ENCODE peak calls at places on chromosomes 4 and X, in four cellular contexts. Y is A549, O is GM13976, S is ascending aorta. M is an unnamed sample.

GRCh38 chr4:15688056-15688455 is 6.4 kb downstream of the FAM200B start:
- DNase-seq in Y (no peak), O (no peak), S (no peak), M (no peak)

GRCh38 chrX:107894038-107894437 is 68.4 kb downstream of the MID2 start:
- DNase-seq in S (no peak), O (peak; percentile 43), Y (peak; percentile 35), M (peak; percentile 13)

GRCh38 chr4:1593458-1593857 is 90.7 kb downstream of the FAM53A start:
- DNase-seq in O (no peak), Y (no peak), S (no peak), M (no peak)

GRCh38 chr4:113052379-113052951 is 3.0 kb downstream of the ANK2 start:
- DNase-seq in S (no peak), O (peak; percentile 33), Y (no peak), M (peak; percentile 3)

GRCh38 chr4:188374870-188375269 is 235.6 kb downstream of the TRIML1 start:
- DNase-seq in O (no peak), Y (no peak), S (no peak), M (no peak)

GRCh38 chr4:144562019-144562740 is 83.8 kb upstream of the HHIP start:
- DNase-seq in S (no peak), O (no peak), Y (no peak), M (no peak)

GRCh38 chr4:122514671-122515070 is 58.1 kb upstream of the IL2 start:
- DNase-seq in Y (no peak), O (no peak), S (no peak), M (no peak)

GRCh38 chrX:68822641-68823410 is 6.0 kb upstream of the EFNB1 start:
- DNase-seq in O (peak; percentile 44), S (no peak), Y (peak; percentile 36), M (peak; percentile 39)

GRCh38 chr4:152917533-152918395 is 18.4 kb upstream of the FHDC1 start:
- DNase-seq in S (no peak), O (no peak), Y (no peak), M (no peak)

GRCh38 chrX:10833299-10834169 is 213.1 kb upstream of the MID1 start:
- DNase-seq in O (no peak), S (no peak), Y (no peak), M (no peak)

GRCh38 chrX:22699591-22700091 is 300.1 kb upstream of the DDX53 start:
- DNase-seq in O (no peak), S (no peak), Y (no peak), M (no peak)

GRCh38 chr4:112296949-112297483 is at the start of gene ALPK1:
- DNase-seq in O (no peak), Y (peak; percentile 71), S (no peak), M (no peak)

GRCh38 chr4:4801013-4801412 is 58.5 kb upstream of the MSX1 start:
- DNase-seq in O (no peak), Y (no peak), S (no peak), M (no peak)

GRCh38 chrX:129791961-129792570 is 12.3 kb downstream of the SASH3 start:
- DNase-seq in Y (no peak), O (no peak), S (no peak), M (no peak)

GRCh38 chr4:47639531-47639930 is 154.5 kb downstream of the ATP10D start:
- DNase-seq in S (no peak), O (no peak), Y (no peak), M (no peak)

GRCh38 chr4:11748169-11748872 is 319.6 kb upstream of the HS3ST1 start:
- DNase-seq in Y (no peak), S (no peak), O (no peak), M (no peak)

GRCh38 chr4:98864560-98864959 is 64.4 kb downstream of the EIF4E start:
- DNase-seq in S (no peak), O (no peak), Y (no peak), M (peak; percentile 39)

GRCh38 chr4:119498520-119498919 is 130.1 kb downstream of the PDE5A start:
- DNase-seq in O (no peak), Y (no peak), S (no peak), M (no peak)

GRCh38 chr4:184854673-184855072 is 28.9 kb upstream of the ACSL1 start:
- DNase-seq in Y (no peak), O (peak; percentile 57), S (no peak), M (peak; percentile 39)

GRCh38 chr4:129468624-129469023 is 372.7 kb downstream of the C4orf33 start:
- DNase-seq in Y (no peak), O (no peak), S (no peak), M (no peak)

GRCh38 chr4:140944539-140944938 is 188.4 kb upstream of the TBC1D9 start:
- DNase-seq in Y (no peak), O (no peak), S (no peak), M (no peak)

GRCh38 chr4:81807927-81808672 is 336.4 kb upstream of the RASGEF1B start:
- DNase-seq in S (no peak), O (no peak), Y (no peak), M (no peak)

GRCh38 chr4:122703868-122704267 is 28.6 kb upstream of the BBS12 start:
- DNase-seq in O (no peak), Y (no peak), S (no peak), M (no peak)

GRCh38 chrX:3690140-3690539 is 23.3 kb downstream of the PRKX start:
- DNase-seq in S (no peak), Y (no peak), O (no peak), M (no peak)

GRCh38 chrX:23854945-23855344 is 52.8 kb downstream of the APOO start:
- DNase-seq in S (no peak), Y (no peak), O (no peak), M (no peak)

GRCh38 chrX:45806410-45807121 is 605.9 kb upstream of the DIPK2B start:
- DNase-seq in Y (no peak), S (no peak), O (peak; percentile 25), M (peak; percentile 67)

GRCh38 chr4:19301527-19301926 is 950.2 kb upstream of the SLIT2 start:
- DNase-seq in O (no peak), Y (no peak), S (no peak), M (no peak)

GRCh38 chr4:173202395-173202794 is 33.8 kb downstream of the GALNT7 start:
- DNase-seq in S (no peak), Y (no peak), O (no peak), M (no peak)

GRCh38 chrX:80578518-80579105 is 158.4 kb downstream of the TENT5D start:
- DNase-seq in S (no peak), O (peak; percentile 18), Y (no peak), M (no peak)
- TF ChIP-seq CTCF in S (no peak), O (peak; percentile 52), Y (peak; percentile 48), M (peak; percentile 39)

DNA sequence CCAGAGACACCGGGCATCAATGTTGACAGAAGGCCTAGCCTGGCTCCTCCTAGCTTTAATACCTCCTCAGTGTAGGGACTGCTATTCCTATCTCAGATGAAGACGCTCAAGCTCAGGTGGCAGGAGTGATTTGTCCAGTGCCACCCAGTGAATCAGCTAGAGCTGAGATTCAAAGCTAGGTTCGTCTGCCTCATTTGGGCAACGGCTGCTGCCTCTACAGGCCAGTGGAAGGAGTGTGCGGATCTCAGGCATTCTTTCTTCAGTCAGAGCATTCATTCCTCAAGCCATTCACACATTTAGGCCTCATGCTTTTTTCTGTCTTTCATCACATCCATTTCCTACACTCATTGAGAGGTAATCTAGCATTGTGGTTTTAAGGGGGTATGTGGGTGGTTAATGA is 7.3 kb downstream of the TSR2 start:
- DNase-seq in O (no peak), S (no peak), Y (peak; percentile 14), M (no peak)
- TF ChIP-seq CTCF in O (no peak), S (no peak), Y (no peak), M (no peak)

GRCh38 chr4:125283702-125284279 is 31.0 kb upstream of the FAT4 start:
- DNase-seq in O (peak; percentile 21), Y (no peak), S (no peak), M (no peak)
- TF ChIP-seq CTCF in O (no peak), Y (peak; percentile 65), S (no peak), M (peak; percentile 71)

GRCh38 chr4:183444149-183444952 is at the start of gene CDKN2AIP:
- DNase-seq in S (peak; percentile 64), O (peak; percentile 94), Y (peak; percentile 72), M (peak; percentile 95)
- TF ChIP-seq CTCF in S (peak; percentile 17), O (no peak), Y (no peak), M (no peak)

GRCh38 chr4:36824682-36825081 is 419.9 kb upstream of the NWD2 start:
- DNase-seq in O (no peak), Y (no peak), S (no peak), M (no peak)
- TF ChIP-seq CTCF in O (no peak), Y (no peak), S (no peak), M (no peak)

GRCh38 chr4:138242076-138242829 is at the start of gene SLC7A11:
- DNase-seq in Y (peak; percentile 20), S (peak; percentile 31), O (peak; percentile 52), M (peak; percentile 72)
- TF ChIP-seq CTCF in Y (no peak), S (no peak), O (no peak), M (no peak)

GRCh38 chrX:29617276-29617675 is 598.1 kb upstream of the MAGEB2 start:
- DNase-seq in Y (no peak), O (no peak), S (no peak), M (no peak)

DNA sequence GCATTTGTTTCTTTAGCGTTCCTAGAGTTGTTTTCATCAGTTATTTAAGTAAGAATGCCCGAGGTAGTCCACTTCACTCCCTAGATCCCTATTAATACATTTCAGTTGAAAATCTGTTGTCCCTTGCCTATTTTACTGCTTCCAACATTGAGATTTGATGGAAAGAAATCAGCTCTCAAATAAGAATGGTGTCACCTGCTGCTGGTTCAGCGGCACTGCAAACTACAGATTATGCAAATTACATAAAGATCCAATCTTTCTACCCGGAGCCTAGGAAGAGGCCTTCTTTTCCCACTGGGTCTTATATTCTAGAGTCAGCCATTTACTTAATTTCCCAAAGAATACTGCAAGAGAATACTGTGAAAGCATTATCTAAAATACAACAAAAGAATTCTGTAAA is 597.6 kb upstream of the MAGEB2 start:
- DNase-seq in S (no peak), O (no peak), Y (no peak), M (no peak)
- TF ChIP-seq CTCF in S (no peak), O (no peak), Y (no peak), M (no peak)

DNA sequence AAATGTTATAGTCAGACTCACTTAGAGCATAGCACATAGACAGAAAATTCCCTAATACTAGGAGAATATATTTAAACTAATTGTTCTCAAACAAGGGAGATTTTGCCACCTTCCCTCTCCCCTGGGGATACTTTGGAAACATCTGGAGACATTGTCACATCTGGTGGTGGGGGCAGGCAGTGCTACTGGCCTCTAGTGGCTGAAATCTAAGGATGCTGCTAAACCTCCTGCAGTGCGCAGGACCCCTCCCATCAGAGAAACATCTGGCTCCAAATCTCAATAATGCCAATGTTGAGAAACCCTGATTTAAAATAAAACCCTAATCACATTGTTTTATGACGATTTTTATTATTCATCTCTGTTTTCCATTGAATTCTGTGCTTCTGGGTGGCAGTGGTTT is 244.9 kb downstream of the FRMPD4 start:
- DNase-seq in Y (peak; percentile 4), S (no peak), O (no peak), M (no peak)
- TF ChIP-seq CTCF in Y (peak; percentile 33), S (no peak), O (no peak), M (no peak)

M was measured in activated CD8-positive, alpha-beta T cell treated with anti-CD3 and anti-CD28 coated beads for 36 hours.